ENCODE peak calls at places on chromosomes 16 and 17, in ten cellular contexts. C is uterus, U is aorta, O is lower lobe of right lung, G is small intestine, E is testis, K is cardiac muscle cell, S is DND-41, B is HCT116, Z is tibial artery. W is an unnamed sample.

GRCh38 chr17:28969706-28970393 is 18.5 kb upstream of the PHF12 start:
- DNase-seq in G (no peak), S (no peak), O (no peak), U (no peak), Z (no peak), B (no peak), C (no peak), K (no peak), E (no peak), W (no peak)

GRCh38 chr17:62179525-62180161 is 114.6 kb upstream of the MED13 start:
- DNase-seq in Z (no peak), K (no peak), B (peak; percentile 88), E (no peak), S (no peak), O (no peak), U (no peak), C (no peak), G (peak; percentile 93), W (no peak)

GRCh38 chr16:15907863-15908478 is 19.6 kb upstream of the CEP20 start:
- DNase-seq in C (no peak), E (peak; percentile 88), O (no peak), G (peak; percentile 53), S (peak; percentile 25), B (peak; percentile 91), K (peak; percentile 42), U (peak; percentile 25), Z (no peak), W (no peak)

GRCh38 chr17:80475949-80476876 is at the start of gene NPTX1:
- DNase-seq in O (no peak), K (peak; percentile 42), Z (no peak), C (no peak), S (no peak), G (no peak), E (no peak), U (no peak), B (no peak), W (no peak)

GRCh38 chr17:33942414-33942813 is 312.7 kb upstream of the CCL2 start:
- DNase-seq in S (no peak), U (no peak), Z (no peak), E (no peak), B (no peak), K (no peak), O (no peak), C (no peak), G (no peak), W (no peak)

GRCh38 chr16:4410335-4411075 is 5.9 kb downstream of the CORO7 start:
- DNase-seq in E (peak; percentile 70), Z (peak; percentile 47), O (peak; percentile 51), K (no peak), B (no peak), S (no peak), G (no peak), U (no peak), C (no peak), W (peak; percentile 82)

GRCh38 chr16:65384441-65384840 is 262.6 kb upstream of the CDH11 start:
- DNase-seq in G (no peak), S (no peak), E (no peak), U (no peak), K (no peak), B (no peak), Z (no peak), C (no peak), O (no peak), W (no peak)

GRCh38 chr17:41521574-41522261 is 3.0 kb upstream of the KRT15 start:
- DNase-seq in U (no peak), Z (no peak), O (peak; percentile 83), C (no peak), G (peak; percentile 91), S (no peak), B (peak; percentile 97), E (no peak), K (no peak), W (no peak)

GRCh38 chr17:51527230-51527982 is 267.1 kb downstream of the UTP18 start:
- DNase-seq in G (no peak), E (no peak), Z (no peak), C (no peak), S (no peak), O (no peak), U (no peak), B (no peak), K (no peak), W (no peak)

GRCh38 chr17:67178555-67178954 is 66.4 kb downstream of the HELZ start:
- DNase-seq in G (no peak), C (no peak), Z (no peak), U (no peak), S (no peak), B (no peak), E (no peak), O (no peak), K (no peak), W (no peak)

GRCh38 chr16:1762879-1763520 is 8.3 kb downstream of the NME3 start:
- DNase-seq in Z (no peak), K (no peak), U (peak; percentile 74), O (no peak), E (no peak), S (no peak), B (no peak), C (no peak), G (no peak), W (no peak)

GRCh38 chr16:82653550-82654511 is 27.1 kb downstream of the CDH13 start:
- DNase-seq in Z (no peak), C (peak; percentile 18), O (no peak), S (peak; percentile 19), G (peak; percentile 31), E (no peak), B (peak; percentile 37), U (no peak), K (peak; percentile 15), W (no peak)

GRCh38 chr16:48165961-48166578 is 10.3 kb upstream of the ABCC12 start:
- DNase-seq in O (no peak), S (no peak), C (no peak), B (no peak), Z (no peak), E (no peak), G (no peak), K (no peak), U (no peak), W (no peak)

GRCh38 chr17:31321971-31322370 is 549 bp upstream of the EVI2A start:
- DNase-seq in S (no peak), O (no peak), Z (no peak), E (no peak), U (no peak), B (no peak), C (no peak), G (peak; percentile 21), K (no peak), W (no peak)

GRCh38 chr17:81209141-81209540 is 13.6 kb downstream of the CEP131 start:
- DNase-seq in K (no peak), S (no peak), B (no peak), C (no peak), U (no peak), Z (no peak), E (no peak), G (no peak), O (no peak), W (no peak)

GRCh38 chr17:4899341-4900230 is at the start of gene C17orf107:
- DNase-seq in G (peak; percentile 77), Z (peak; percentile 88), C (peak; percentile 82), S (no peak), E (peak; percentile 76), O (peak; percentile 94), B (no peak), U (peak; percentile 96), K (peak; percentile 56), W (peak; percentile 88)

GRCh38 chr17:78253946-78254672 is 22.7 kb downstream of the TMEM235 start:
- DNase-seq in C (peak; percentile 84), Z (peak; percentile 86), U (peak; percentile 96), O (peak; percentile 93), B (peak; percentile 28), K (peak; percentile 95), E (peak; percentile 91), G (peak; percentile 81), S (peak; percentile 84), W (peak; percentile 77)
- H3K4me1 ChIP-seq in C (no peaks in the 10 kb centered on the region), Z (peaks cover 15% of the 10 kb centered on the region), U (no peaks in the 10 kb centered on the region), O (peaks cover 68% of the 10 kb centered on the region), B (peaks cover 5% of the 10 kb centered on the region), K (peaks cover 53% of the 10 kb centered on the region), E (peaks cover 6% of the 10 kb centered on the region), G (peaks cover 4% of the 10 kb centered on the region), S (peaks cover 66% of the 10 kb centered on the region), W (no peaks in the 10 kb centered on the region)

GRCh38 chr17:58344047-58344790 is 7.8 kb downstream of the SUPT4H1 start:
- DNase-seq in B (no peak), C (no peak), Z (no peak), S (peak; percentile 94), K (no peak), O (no peak), G (peak; percentile 71), E (no peak), U (peak; percentile 65), W (no peak)
- H3K4me3 ChIP-seq in B (no peak overlapping the region), C (no peak overlapping the region), Z (no peak overlapping the region), S (peak overlapping the region; percentile 53), K (no peak overlapping the region), O (peak overlapping the region; percentile 11), G (no peak overlapping the region), E (no peak overlapping the region), U (no peak overlapping the region), W (no peak overlapping the region)

DNA sequence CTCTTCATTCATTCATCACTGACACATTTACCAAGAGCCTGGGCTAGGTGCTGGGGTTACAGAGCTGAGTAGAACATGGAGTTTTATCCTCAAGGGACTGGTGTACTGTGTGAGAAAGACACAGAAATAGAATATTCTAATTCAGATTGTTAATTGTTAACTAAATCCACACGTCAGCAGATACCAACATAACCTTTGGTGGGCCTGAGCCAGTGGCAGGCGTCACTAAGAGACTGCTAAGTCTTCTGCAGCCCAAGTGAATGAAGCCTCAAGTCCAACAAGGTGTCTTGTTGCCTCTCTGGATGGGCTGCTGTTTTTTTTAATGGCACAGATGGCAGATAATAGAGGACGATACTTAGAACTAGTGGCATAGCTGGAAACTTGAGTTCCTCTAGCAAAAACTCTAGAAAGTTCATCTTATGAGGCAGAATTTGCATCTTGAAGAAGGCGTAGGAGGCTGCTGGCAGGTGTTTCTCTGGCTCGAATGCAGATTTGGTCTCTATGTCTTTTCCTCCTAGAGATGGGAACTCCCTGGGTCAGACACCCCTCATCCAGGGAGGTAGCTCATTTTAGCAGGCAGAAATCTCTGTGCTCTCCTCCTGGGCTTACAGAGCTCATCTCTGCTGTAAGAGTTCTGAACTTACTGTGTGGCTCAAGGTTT is 179.5 kb downstream of the NTN1 start:
- DNase-seq in S (no peak), G (no peak), B (no peak), U (no peak), E (no peak), Z (no peak), K (no peak), O (no peak), C (no peak), W (no peak)
- H3K4me1 ChIP-seq in S (no peaks in the 10 kb centered on the region), G (peaks cover 3% of the 10 kb centered on the region), B (peaks cover 12% of the 10 kb centered on the region), U (no peaks in the 10 kb centered on the region), E (no peaks in the 10 kb centered on the region), Z (peaks cover 7% of the 10 kb centered on the region), K (no peaks in the 10 kb centered on the region), O (no peaks in the 10 kb centered on the region), C (peaks cover 2% of the 10 kb centered on the region), W (no peaks in the 10 kb centered on the region)

DNA sequence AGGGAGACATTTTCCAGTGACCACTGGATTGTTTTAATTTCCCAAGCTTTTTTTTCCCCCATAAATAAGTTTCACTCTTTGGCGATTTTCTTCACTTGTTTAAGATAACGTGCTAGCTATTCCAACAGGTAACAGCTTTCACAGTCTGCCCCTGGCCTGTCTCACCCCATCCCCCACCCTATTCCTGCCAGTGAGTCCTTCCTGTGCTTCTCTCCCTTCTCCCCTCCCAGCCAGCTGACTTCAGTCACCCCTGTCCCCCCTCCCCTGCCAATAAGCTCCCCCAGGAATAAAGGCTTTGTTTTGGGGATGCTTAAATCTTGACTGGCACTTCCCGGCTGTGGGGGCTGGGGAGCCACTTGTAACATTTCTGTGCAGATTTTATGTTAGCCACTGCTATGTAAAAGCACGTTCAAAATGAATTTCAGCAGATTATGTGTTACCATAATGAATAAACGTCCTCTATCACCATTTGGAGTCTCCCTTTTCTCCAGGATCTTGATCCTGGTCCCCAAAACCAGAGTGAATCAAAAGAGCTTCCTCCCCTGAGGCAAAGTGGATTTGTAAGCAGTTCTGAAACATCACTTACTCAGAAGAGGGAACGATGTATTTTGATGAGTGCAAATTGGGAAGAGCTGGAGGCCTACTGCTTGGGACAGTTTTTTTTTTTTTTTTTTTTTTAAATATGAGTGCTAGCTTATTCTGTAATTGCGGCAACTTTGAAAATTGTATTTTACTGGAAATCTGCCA is 58.2 kb downstream of the IGF2BP1 start:
- DNase-seq in B (no peak), O (no peak), K (no peak), U (no peak), E (no peak), Z (no peak), C (no peak), G (no peak), S (no peak), W (no peak)
- H3K4me3 ChIP-seq in B (no peak overlapping the region), O (no peak overlapping the region), K (no peak overlapping the region), U (no peak overlapping the region), E (no peak overlapping the region), Z (no peak overlapping the region), C (no peak overlapping the region), G (no peak overlapping the region), S (no peak overlapping the region), W (no peak overlapping the region)

W was measured in prostate gland.